ENCODE peak calls at places on chromosome 10, in six cellular contexts. T, Z, O, R, B and K are unnamed samples.

GRCh38 chr10:71312840-71313789 is 5.9 kb upstream of the SLC29A3 start:
- DNase-seq in T (no peak), Z (no peak), O (no peak), R (peak; percentile 66), B (peak; percentile 92), K (no peak)

GRCh38 chr10:1476106-1476803 is 261.1 kb downstream of the ADARB2 start:
- DNase-seq in T (no peak), Z (peak; percentile 53), O (no peak), R (no peak), B (no peak), K (no peak)

GRCh38 chr10:46308113-46308415 is 21.3 kb downstream of the ANTXRL start:
- DNase-seq in T (no peak), Z (no peak), O (no peak), R (no peak), B (no peak), K (no peak)

GRCh38 chr10:54826994-54827560 is 26.0 kb upstream of the PCDH15 start:
- DNase-seq in T (no peak), Z (no peak), O (no peak), R (no peak), B (no peak), K (no peak)

GRCh38 chr10:58326967-58327381 is 7.8 kb upstream of the UBE2D1 start:
- DNase-seq in T (no peak), Z (no peak), O (no peak), R (peak; percentile 61), B (peak; percentile 23), K (no peak)

GRCh38 chr10:6977641-6978627 is 397.9 kb upstream of the PRKCQ start:
- DNase-seq in T (no peak), Z (no peak), O (no peak), R (no peak), B (no peak), K (no peak)

GRCh38 chr10:44619521-44619920 is 234.6 kb upstream of the CXCL12 start:
- DNase-seq in T (no peak), Z (no peak), O (no peak), R (no peak), B (no peak), K (no peak)

GRCh38 chr10:80405035-80405434 is 3.3 kb upstream of the PRXL2A start:
- DNase-seq in T (no peak), Z (no peak), O (no peak), R (no peak), B (no peak), K (no peak)

GRCh38 chr10:59808896-59809643 is 55.8 kb upstream of the MRLN start:
- DNase-seq in T (peak; percentile 20), Z (peak; percentile 68), O (no peak), R (peak; percentile 51), B (peak; percentile 62), K (peak; percentile 48)

GRCh38 chr10:124354411-124355382 is 64.0 kb downstream of the OAT start:
- DNase-seq in T (no peak), Z (peak; percentile 81), O (peak; percentile 31), R (peak; percentile 58), B (peak; percentile 83), K (peak; percentile 7)

GRCh38 chr10:42888504-42889095 is 106.0 kb downstream of the BMS1 start:
- DNase-seq in T (no peak), Z (no peak), O (no peak), R (no peak), B (no peak), K (no peak)

GRCh38 chr10:102602272-102603045 is 41.8 kb upstream of the TRIM8 start:
- DNase-seq in T (no peak), Z (no peak), O (no peak), R (no peak), B (peak; percentile 54), K (no peak)

GRCh38 chr10:83881647-83882046 is 257.7 kb upstream of the GHITM start:
- DNase-seq in T (no peak), Z (no peak), O (no peak), R (peak; percentile 74), B (no peak), K (no peak)

GRCh38 chr10:69549959-69550358 is 23.3 kb downstream of the NEUROG3 start:
- DNase-seq in T (no peak), Z (no peak), O (no peak), R (no peak), B (no peak), K (no peak)

GRCh38 chr10:70564901-70565351 is 37.6 kb downstream of the PRF1 start:
- DNase-seq in T (no peak), Z (no peak), O (no peak), R (no peak), B (no peak), K (no peak)

GRCh38 chr10:100553929-100554328 is 18.2 kb downstream of the HIF1AN start:
- DNase-seq in T (no peak), Z (no peak), O (no peak), R (no peak), B (no peak), K (no peak)

GRCh38 chr10:80272793-80273522 is 16.5 kb downstream of the MAT1A start:
- DNase-seq in T (no peak), Z (no peak), O (no peak), R (no peak), B (no peak), K (no peak)

GRCh38 chr10:43809211-43809930 is 160.7 kb upstream of the ZNF32 start:
- DNase-seq in T (no peak), Z (no peak), O (no peak), R (peak; percentile 97), B (no peak), K (no peak)

GRCh38 chr10:78777466-78778256 is 291.1 kb upstream of the ZMIZ1 start:
- DNase-seq in T (no peak), Z (no peak), O (no peak), R (peak; percentile 40), B (peak; percentile 52), K (no peak)

GRCh38 chr10:59582779-59583178 is 126.9 kb downstream of the SLC16A9 start:
- DNase-seq in T (no peak), Z (no peak), O (no peak), R (no peak), B (no peak), K (no peak)

GRCh38 chr10:122618461-122619165 is 58.1 kb downstream of the DMBT1 start:
- DNase-seq in T (no peak), Z (no peak), O (no peak), R (no peak), B (no peak), K (no peak)

GRCh38 chr10:121886997-121887622 is 40.7 kb downstream of the ATE1 start:
- DNase-seq in T (peak; percentile 11), Z (peak; percentile 62), O (peak; percentile 21), R (peak; percentile 51), B (peak; percentile 28), K (peak; percentile 22)

GRCh38 chr10:80670774-80671173 is 133.1 kb downstream of the SH2D4B start:
- DNase-seq in T (no peak), Z (no peak), O (no peak), R (no peak), B (no peak), K (no peak)

GRCh38 chr10:131444286-131444685 is 132.8 kb upstream of the TCERG1L start:
- DNase-seq in T (no peak), Z (no peak), O (no peak), R (no peak), B (no peak), K (no peak)

GRCh38 chr10:17229016-17229716 is 1.1 kb downstream of the VIM start:
- DNase-seq in T (peak; percentile 83), Z (peak; percentile 92), O (no peak), R (peak; percentile 90), B (peak; percentile 96), K (peak; percentile 79)

GRCh38 chr10:44650576-44651394 is 260.4 kb upstream of the TMEM72 start:
- DNase-seq in T (no peak), Z (no peak), O (no peak), R (peak; percentile 36), B (no peak), K (no peak)

GRCh38 chr10:88318803-88319202 is 264.3 kb downstream of the RNLS start:
- DNase-seq in T (no peak), Z (no peak), O (no peak), R (no peak), B (no peak), K (peak; percentile 5)

GRCh38 chr10:93150990-93151547 is 77.4 kb downstream of the CYP26A1 start:
- DNase-seq in T (no peak), Z (no peak), O (no peak), R (no peak), B (no peak), K (no peak)

DNA sequence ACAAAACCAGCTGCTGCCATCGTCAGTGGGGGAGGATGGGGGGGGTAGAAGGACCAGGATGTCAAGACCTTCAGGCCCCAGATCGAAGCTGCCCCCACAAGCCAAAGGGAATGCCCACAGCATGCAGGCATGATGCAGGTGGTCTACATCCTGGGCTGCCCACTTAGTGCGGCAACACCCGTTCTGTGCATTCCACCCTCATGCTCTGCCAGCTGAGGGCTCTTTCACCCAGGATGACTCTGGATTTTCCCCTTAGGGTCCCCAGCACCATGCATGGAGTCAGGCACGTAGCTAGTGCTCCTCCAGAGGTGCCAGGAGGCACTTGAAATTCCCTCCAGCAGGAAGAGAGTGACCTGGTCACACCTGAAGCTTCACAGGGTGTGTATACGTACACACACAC is 66.2 kb downstream of the SH3PXD2A start:
- DNase-seq in T (no peak), Z (no peak), O (no peak), R (no peak), B (no peak), K (no peak)
- H3K27ac ChIP-seq in T (no peak overlapping the region), Z (no peak overlapping the region), O (no peak overlapping the region), R (no peak overlapping the region), B (no peak overlapping the region), K (no peak overlapping the region)

GRCh38 chr10:117130346-117130745 is 7.7 kb downstream of the VAX1 start:
- DNase-seq in T (no peak), Z (no peak), O (no peak), R (no peak), B (no peak), K (no peak)
- H3K27me3 ChIP-seq in T (no peaks in the 10 kb centered on the region), Z (no peaks in the 10 kb centered on the region), O (peaks cover 70% of the 10 kb centered on the region), R (peaks cover 42% of the 10 kb centered on the region), B (no peaks in the 10 kb centered on the region), K (peaks cover 38% of the 10 kb centered on the region)

DNA sequence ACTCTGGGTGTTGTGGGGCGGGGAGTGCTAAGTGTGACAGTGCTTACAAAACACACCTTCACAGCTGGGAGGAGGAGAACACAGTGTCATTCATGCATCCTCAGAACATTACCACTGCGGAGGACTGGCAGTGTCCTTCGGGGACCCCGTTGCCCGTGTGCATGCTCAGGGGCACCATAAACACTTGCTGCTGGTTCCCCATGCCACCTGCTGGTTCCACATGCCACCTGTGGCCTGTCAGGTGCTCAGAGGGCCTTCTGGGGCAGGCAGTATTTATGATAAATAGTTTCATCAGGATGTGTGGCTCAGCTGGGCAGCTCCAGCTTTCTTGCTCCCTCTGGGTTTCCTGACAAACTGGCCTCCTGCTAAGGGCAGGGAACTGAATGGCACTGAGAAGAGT is 32.1 kb downstream of the CELF2 start:
- DNase-seq in T (no peak), Z (no peak), O (no peak), R (no peak), B (no peak), K (no peak)
- H3K27ac ChIP-seq in T (no peak overlapping the region), Z (no peak overlapping the region), O (no peak overlapping the region), R (no peak overlapping the region), B (peak overlapping the region; percentile 74), K (no peak overlapping the region)

GRCh38 chr10:128927389-128927788 is 539.7 kb upstream of the MGMT start:
- DNase-seq in T (no peak), Z (no peak), O (no peak), R (no peak), B (no peak), K (no peak)
- H3K27me3 ChIP-seq in T (no peaks in the 10 kb centered on the region), Z (no peaks in the 10 kb centered on the region), O (peaks cover 2% of the 10 kb centered on the region), R (no peaks in the 10 kb centered on the region), B (no peaks in the 10 kb centered on the region), K (no peaks in the 10 kb centered on the region)